ENCODE peak calls at places on chromosome 9, in seven cellular contexts. F is adrenal gland, V is lower lobe of right lung, K is cardiac fibroblast, P is brain microvascular endothelial cell, U is colonic mucosa, I is stomach. Q is an unnamed sample.

GRCh38 chr9:69899491-69899890 is 78.9 kb downstream of the CFAP95 start:
- DNase-seq in F (no peak), K (no peak), U (no peak), I (no peak), V (no peak), P (no peak), Q (no peak)

GRCh38 chr9:69145148-69145547 is 28.9 kb upstream of the TJP2 start:
- DNase-seq in I (no peak), K (no peak), F (no peak), V (no peak), P (no peak), U (no peak), Q (no peak)

GRCh38 chr9:98129451-98129881 is 10.4 kb upstream of the TRIM14 start:
- DNase-seq in I (no peak), K (no peak), F (no peak), V (peak; percentile 63), U (no peak), P (peak; percentile 20), Q (no peak)

GRCh38 chr9:7341571-7341970 is 458.0 kb downstream of the DMAC1 start:
- DNase-seq in U (no peak), F (no peak), K (no peak), P (no peak), V (no peak), I (no peak), Q (no peak)

GRCh38 chr9:122797316-122798033 is 2.4 kb upstream of the OR1K1 start:
- DNase-seq in V (no peak), F (no peak), K (no peak), I (no peak), P (no peak), U (no peak), Q (no peak)

GRCh38 chr9:6230037-6230778 is 14.6 kb downstream of the IL33 start:
- DNase-seq in P (peak; percentile 35), V (no peak), K (peak; percentile 71), F (no peak), I (no peak), U (no peak), Q (no peak)

GRCh38 chr9:97109194-97109811 is 70.4 kb upstream of the CTSV start:
- DNase-seq in I (peak; percentile 70), V (no peak), U (peak; percentile 66), F (peak; percentile 55), P (peak; percentile 35), K (peak; percentile 62), Q (peak; percentile 30)

GRCh38 chr9:111896942-111897830 is 572 bp downstream of the UGCG start:
- DNase-seq in F (peak; percentile 47), P (no peak), I (no peak), V (peak; percentile 68), U (peak; percentile 73), K (peak; percentile 55), Q (peak; percentile 70)

GRCh38 chr9:2242778-2243395 is 227.7 kb downstream of the SMARCA2 start:
- DNase-seq in K (peak; percentile 30), U (peak; percentile 20), P (no peak), F (no peak), V (no peak), I (peak; percentile 33), Q (no peak)

GRCh38 chr9:115650768-115651167 is 502.8 kb upstream of the PAPPA start:
- DNase-seq in V (no peak), P (peak; percentile 76), F (no peak), K (peak; percentile 95), U (no peak), I (no peak), Q (no peak)

GRCh38 chr9:123322771-123323481 is 33.1 kb upstream of the CRB2 start:
- DNase-seq in I (no peak), K (no peak), P (no peak), V (no peak), F (no peak), U (no peak), Q (no peak)

GRCh38 chr9:69202556-69202955 is 28.5 kb downstream of the TJP2 start:
- DNase-seq in I (no peak), P (no peak), F (no peak), U (no peak), V (no peak), K (no peak), Q (no peak)

GRCh38 chr9:15889555-15889954 is 336.7 kb downstream of the CCDC171 start:
- DNase-seq in U (no peak), K (peak; percentile 70), I (no peak), V (no peak), P (peak; percentile 55), F (no peak), Q (no peak)

GRCh38 chr9:128999581-129000206 is 28.4 kb downstream of the SH3GLB2 start:
- DNase-seq in F (no peak), K (no peak), I (no peak), U (no peak), V (no peak), P (no peak), Q (no peak)

GRCh38 chr9:106417685-106418084 is 445.3 kb upstream of the ZNF462 start:
- DNase-seq in I (no peak), P (no peak), V (no peak), F (no peak), K (no peak), U (no peak), Q (no peak)

GRCh38 chr9:130072515-130073235 is 19.0 kb downstream of the GPR107 start:
- DNase-seq in K (peak; percentile 75), U (no peak), V (no peak), F (no peak), P (peak; percentile 64), I (no peak), Q (no peak)

GRCh38 chr9:3732077-3733038 is 206.6 kb upstream of the RFX3 start:
- DNase-seq in K (peak; percentile 93), P (peak; percentile 95), U (peak; percentile 73), I (no peak), V (no peak), F (peak; percentile 56), Q (no peak)

GRCh38 chr9:109981091-109981490 is 201.1 kb downstream of the PALM2AKAP2 start:
- DNase-seq in P (no peak), F (no peak), K (no peak), I (no peak), V (no peak), U (no peak), Q (no peak)

GRCh38 chr9:130143974-130144373 is 28.2 kb upstream of the NCS1 start:
- DNase-seq in P (peak; percentile 11), K (peak; percentile 44), F (peak; percentile 49), U (no peak), V (no peak), I (no peak), Q (peak; percentile 36)

GRCh38 chr9:94907246-94907936 is 180.9 kb downstream of the AOPEP start:
- DNase-seq in U (no peak), K (no peak), V (no peak), F (no peak), P (no peak), I (no peak), Q (peak; percentile 3)

GRCh38 chr9:95102001-95102433 is 215.5 kb downstream of the FANCC start:
- DNase-seq in F (no peak), P (no peak), U (no peak), V (peak; percentile 18), K (no peak), I (no peak), Q (no peak)

GRCh38 chr9:69086769-69087168 is 51.2 kb downstream of the FXN start:
- DNase-seq in V (no peak), K (no peak), F (no peak), P (no peak), I (no peak), U (no peak), Q (no peak)

GRCh38 chr9:15724006-15724405 is 171.2 kb downstream of the CCDC171 start:
- DNase-seq in P (peak; percentile 5), U (no peak), V (no peak), F (no peak), I (no peak), K (peak; percentile 65), Q (no peak)

GRCh38 chr9:105065119-105066088 is 137.4 kb upstream of the ABCA1 start:
- DNase-seq in U (peak; percentile 30), K (no peak), I (peak; percentile 31), P (no peak), V (no peak), F (no peak), Q (no peak)

GRCh38 chr9:105066265-105066865 is 138.4 kb upstream of the ABCA1 start:
- DNase-seq in U (peak; percentile 27), I (no peak), F (no peak), V (no peak), K (peak; percentile 33), P (no peak), Q (no peak)

GRCh38 chr9:105063665-105064247 is 135.8 kb upstream of the ABCA1 start:
- DNase-seq in U (peak; percentile 24), K (peak; percentile 97), F (peak; percentile 53), P (peak; percentile 96), I (no peak), V (no peak), Q (peak; percentile 11)

GRCh38 chr9:105062222-105062850 is 134.4 kb upstream of the ABCA1 start:
- DNase-seq in U (no peak), V (no peak), K (peak; percentile 23), P (no peak), F (no peak), I (no peak), Q (no peak)

GRCh38 chr9:105064248-105065118 is 136.5 kb upstream of the ABCA1 start:
- DNase-seq in K (peak; percentile 99), I (peak; percentile 91), V (peak; percentile 89), F (peak; percentile 95), U (peak; percentile 90), P (peak; percentile 97), Q (peak; percentile 89)
- TF ChIP-seq CTCF in K (no peak), I (no peak), V (no peak), F (no peak), U (no peak), P (peak; percentile 6), Q (peak; percentile 11)

GRCh38 chr9:34380034-34380510 is 3.4 kb upstream of the MYORG start:
- DNase-seq in P (no peak), F (no peak), V (peak; percentile 54), I (no peak), U (peak; percentile 42), K (no peak), Q (no peak)
- H3K4me3 ChIP-seq in P (peak overlapping the region; percentile 54), F (no peak overlapping the region), V (peak overlapping the region; percentile 60), I (peak overlapping the region; percentile 64), U (peak overlapping the region; percentile 69), K (no peak overlapping the region), Q (peak overlapping the region; percentile 66)

GRCh38 chr9:4740623-4741364 is at the start of gene AK3:
- DNase-seq in V (peak; percentile 93), U (peak; percentile 88), P (peak; percentile 63), I (peak; percentile 90), F (peak; percentile 90), K (peak; percentile 75), Q (peak; percentile 91)
- TF ChIP-seq CTCF in V (peak; percentile 44), U (no peak), P (peak; percentile 19), I (no peak), F (no peak), K (no peak), Q (peak; percentile 56)

DNA sequence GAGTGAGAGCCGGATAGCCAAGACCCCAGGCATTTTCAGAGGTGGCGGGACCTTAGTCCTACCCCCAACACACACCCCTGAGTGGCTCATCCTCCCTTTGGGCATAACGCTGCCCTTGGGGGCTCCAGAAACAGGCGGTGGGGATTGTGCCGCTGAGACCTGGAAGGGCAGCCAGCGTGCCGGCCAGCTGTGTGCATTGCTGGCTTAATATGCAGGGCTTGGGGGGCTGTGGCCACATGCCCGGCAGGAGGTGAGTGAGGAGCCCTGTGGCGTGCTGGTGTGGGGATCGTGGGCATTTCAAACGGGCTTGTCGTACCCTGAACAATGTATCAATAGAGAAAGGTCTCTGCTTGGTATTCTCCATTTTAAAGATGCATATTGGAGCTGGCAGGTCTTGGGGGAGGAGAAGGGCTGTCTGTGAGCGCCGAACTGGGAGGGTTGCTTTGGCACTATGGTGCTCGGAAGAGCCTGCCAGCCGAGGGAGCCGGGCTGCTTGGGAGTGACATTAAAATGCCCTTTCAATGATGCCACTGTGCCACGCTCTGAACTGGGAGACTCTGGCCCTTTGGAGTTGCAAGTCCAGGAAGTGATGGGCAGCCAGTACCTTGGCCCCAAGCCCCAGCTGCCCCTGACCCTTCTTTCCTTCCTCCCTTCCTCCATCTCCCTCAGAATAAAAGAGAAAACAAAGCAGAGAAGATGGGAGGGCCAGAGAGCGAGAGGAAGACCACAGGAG is 11.2 kb upstream of the OLFM1 start:
- DNase-seq in F (peak; percentile 13), V (no peak), U (no peak), K (no peak), P (no peak), I (no peak), Q (no peak)
- H3K4me3 ChIP-seq in F (no peak overlapping the region), V (peak overlapping the region; percentile 63), U (peak overlapping the region; percentile 47), K (no peak overlapping the region), P (no peak overlapping the region), I (peak overlapping the region; percentile 60), Q (peak overlapping the region; percentile 64)